ENCODE peak calls at places on chromosomes 6 and 20, in six cellular contexts. W is aorta, O is NCI-H1436 treated with DMSO at 0.1 percent for 48 hours, V is Ammon's horn, B is nephron progenitor cell, L is mesendoderm. M is an unnamed sample.
A peak's percentile ranks its signal among the peaks of the same experiment; 100 is the strongest.

GRCh38 chr20:61982240-61982950 is 83.3 kb downstream of the TAF4 start:
- DNase-seq in W (no peak), O (no peak), V (no peak), B (no peak), L (peak; percentile 36), M (no peak)

GRCh38 chr6:34709386-34709785 is 12.8 kb upstream of the ILRUN start:
- DNase-seq in W (peak; percentile 86), O (no peak), V (peak; percentile 55), B (no peak), L (no peak), M (peak; percentile 68)

GRCh38 chr6:54722328-54722727 is 124.2 kb upstream of the FAM83B start:
- DNase-seq in W (no peak), O (no peak), V (no peak), B (no peak), L (no peak), M (no peak)

GRCh38 chr6:150069707-150070106 is 786 bp upstream of the ULBP3 start:
- DNase-seq in W (no peak), O (no peak), V (peak; percentile 63), B (peak; percentile 30), L (no peak), M (no peak)

GRCh38 chr6:26045046-26045938 is 41.9 kb upstream of the HFE start:
- DNase-seq in W (peak; percentile 78), O (peak; percentile 92), V (peak; percentile 91), B (no peak), L (peak; percentile 96), M (peak; percentile 97)

GRCh38 chr20:63698739-63699465 is 2.5 kb downstream of the TNFRSF6B start:
- DNase-seq in W (peak; percentile 94), O (no peak), V (no peak), B (no peak), L (peak; percentile 52), M (no peak)

GRCh38 chr6:12992770-12993169 is 276.2 kb downstream of the PHACTR1 start:
- DNase-seq in W (no peak), O (no peak), V (no peak), B (no peak), L (no peak), M (no peak)

GRCh38 chr6:96911171-96911570 is 13.4 kb upstream of the KLHL32 start:
- DNase-seq in W (no peak), O (no peak), V (no peak), B (no peak), L (no peak), M (no peak)

GRCh38 chr6:134875367-134875766 is 74.5 kb downstream of the ALDH8A1 start:
- DNase-seq in W (no peak), O (no peak), V (no peak), B (no peak), L (peak; percentile 32), M (no peak)

GRCh38 chr6:25083784-25084507 is 148.2 kb upstream of the RIPOR2 start:
- DNase-seq in W (no peak), O (no peak), V (no peak), B (no peak), L (no peak), M (no peak)

GRCh38 chr6:167733740-167734661 is 92.7 kb upstream of the AFDN start:
- DNase-seq in W (no peak), O (no peak), V (no peak), B (no peak), L (no peak), M (peak; percentile 4)

GRCh38 chr6:122798099-122798641 is 9.1 kb downstream of the SMPDL3A start:
- DNase-seq in W (no peak), O (no peak), V (no peak), B (no peak), L (no peak), M (no peak)

GRCh38 chr6:168607272-168608112 is 166.5 kb downstream of the SMOC2 start:
- DNase-seq in W (peak; percentile 43), O (peak; percentile 54), V (peak; percentile 28), B (peak; percentile 66), L (no peak), M (no peak)